ENCODE peak calls at places on chromosomes 16 and 17, in seven cellular contexts. One of them, this sample, is unnamed.

GRCh38 chr16:14371778-14372431 is 258.2 kb downstream of the PARN start:
- DNase-seq in activated B cell treated with CpG ODN at 0.5 μM for 24 hours: no peak
- DNase-seq in lower leg skin: no peak
- DNase-seq in tibial nerve: no peak
- DNase-seq in HFF-Myc: no peak
- DNase-seq in mucosa of descending colon: no peak
- DNase-seq in heart left ventricle: no peak
- DNase-seq in this sample: no peak

GRCh38 chr16:5366126-5366525 is 268.5 kb upstream of the EEF2KMT start:
- DNase-seq in activated B cell treated with CpG ODN at 0.5 μM for 24 hours: no peak
- DNase-seq in lower leg skin: no peak
- DNase-seq in tibial nerve: no peak
- DNase-seq in HFF-Myc: no peak
- DNase-seq in mucosa of descending colon: no peak
- DNase-seq in heart left ventricle: no peak
- DNase-seq in this sample: no peak

GRCh38 chr16:89890886-89891657 is 17.7 kb downstream of the TCF25 start:
- DNase-seq in activated B cell treated with CpG ODN at 0.5 μM for 24 hours: no peak
- DNase-seq in lower leg skin: no peak
- DNase-seq in tibial nerve: no peak
- DNase-seq in HFF-Myc: no peak
- DNase-seq in mucosa of descending colon: no peak
- DNase-seq in heart left ventricle: peak
- DNase-seq in this sample: no peak

GRCh38 chr17:40418428-40418706 is 671 bp upstream of the TOP2A start:
- DNase-seq in activated B cell treated with CpG ODN at 0.5 μM for 24 hours: no peak
- DNase-seq in lower leg skin: no peak
- DNase-seq in tibial nerve: no peak
- DNase-seq in HFF-Myc: no peak
- DNase-seq in mucosa of descending colon: peak
- DNase-seq in heart left ventricle: peak
- DNase-seq in this sample: no peak

GRCh38 chr16:919658-920631 is 50.8 kb downstream of the LMF1 start:
- DNase-seq in activated B cell treated with CpG ODN at 0.5 μM for 24 hours: no peak
- DNase-seq in lower leg skin: no peak
- DNase-seq in tibial nerve: no peak
- DNase-seq in HFF-Myc: no peak
- DNase-seq in mucosa of descending colon: no peak
- DNase-seq in heart left ventricle: peak
- DNase-seq in this sample: no peak

GRCh38 chr16:47888142-47888541 is 267.7 kb downstream of the ABCC12 start:
- DNase-seq in activated B cell treated with CpG ODN at 0.5 μM for 24 hours: no peak
- DNase-seq in lower leg skin: no peak
- DNase-seq in tibial nerve: no peak
- DNase-seq in HFF-Myc: peak
- DNase-seq in mucosa of descending colon: no peak
- DNase-seq in heart left ventricle: no peak
- DNase-seq in this sample: no peak

GRCh38 chr17:40564883-40565744 is at the start of gene CCR7:
- DNase-seq in activated B cell treated with CpG ODN at 0.5 μM for 24 hours: peak
- DNase-seq in lower leg skin: peak
- DNase-seq in tibial nerve: no peak
- DNase-seq in HFF-Myc: no peak
- DNase-seq in mucosa of descending colon: no peak
- DNase-seq in heart left ventricle: no peak
- DNase-seq in this sample: peak

GRCh38 chr16:87216824-87217205 is 100.4 kb downstream of the C16orf95 start:
- DNase-seq in activated B cell treated with CpG ODN at 0.5 μM for 24 hours: no peak
- DNase-seq in lower leg skin: peak
- DNase-seq in tibial nerve: peak
- DNase-seq in HFF-Myc: no peak
- DNase-seq in mucosa of descending colon: no peak
- DNase-seq in heart left ventricle: no peak
- DNase-seq in this sample: no peak

GRCh38 chr16:49652441-49653175 is 203.3 kb downstream of the ZNF423 start:
- DNase-seq in activated B cell treated with CpG ODN at 0.5 μM for 24 hours: no peak
- DNase-seq in lower leg skin: no peak
- DNase-seq in tibial nerve: peak
- DNase-seq in HFF-Myc: no peak
- DNase-seq in mucosa of descending colon: no peak
- DNase-seq in heart left ventricle: peak
- DNase-seq in this sample: no peak
- TF ChIP-seq CTCF in activated B cell treated with CpG ODN at 0.5 μM for 24 hours: no peak
- TF ChIP-seq CTCF in lower leg skin: no peak
- TF ChIP-seq CTCF in tibial nerve: no peak
- TF ChIP-seq CTCF in HFF-Myc: no peak
- TF ChIP-seq CTCF in mucosa of descending colon: no peak
- TF ChIP-seq CTCF in heart left ventricle: no peak
- TF ChIP-seq CTCF in this sample: no peak

GRCh38 chr17:66654764-66655163 is 180.2 kb upstream of the CACNG5 start:
- DNase-seq in activated B cell treated with CpG ODN at 0.5 μM for 24 hours: no peak
- DNase-seq in lower leg skin: no peak
- DNase-seq in tibial nerve: no peak
- DNase-seq in HFF-Myc: no peak
- DNase-seq in mucosa of descending colon: no peak
- DNase-seq in heart left ventricle: no peak
- DNase-seq in this sample: no peak

GRCh38 chr17:66655461-66655860 is 179.5 kb upstream of the CACNG5 start:
- DNase-seq in activated B cell treated with CpG ODN at 0.5 μM for 24 hours: no peak
- DNase-seq in lower leg skin: no peak
- DNase-seq in tibial nerve: no peak
- DNase-seq in HFF-Myc: no peak
- DNase-seq in mucosa of descending colon: no peak
- DNase-seq in heart left ventricle: no peak
- DNase-seq in this sample: no peak

GRCh38 chr17:66655861-66656260 is 179.1 kb upstream of the CACNG5 start:
- DNase-seq in activated B cell treated with CpG ODN at 0.5 μM for 24 hours: no peak
- DNase-seq in lower leg skin: no peak
- DNase-seq in tibial nerve: no peak
- DNase-seq in HFF-Myc: no peak
- DNase-seq in mucosa of descending colon: no peak
- DNase-seq in heart left ventricle: no peak
- DNase-seq in this sample: no peak

GRCh38 chr17:66652840-66653507 is 181.9 kb upstream of the CACNG5 start:
- DNase-seq in activated B cell treated with CpG ODN at 0.5 μM for 24 hours: no peak
- DNase-seq in lower leg skin: no peak
- DNase-seq in tibial nerve: no peak
- DNase-seq in HFF-Myc: no peak
- DNase-seq in mucosa of descending colon: no peak
- DNase-seq in heart left ventricle: no peak
- DNase-seq in this sample: no peak

GRCh38 chr17:66654341-66654740 is 180.6 kb upstream of the CACNG5 start:
- DNase-seq in activated B cell treated with CpG ODN at 0.5 μM for 24 hours: no peak
- DNase-seq in lower leg skin: no peak
- DNase-seq in tibial nerve: no peak
- DNase-seq in HFF-Myc: no peak
- DNase-seq in mucosa of descending colon: no peak
- DNase-seq in heart left ventricle: no peak
- DNase-seq in this sample: no peak
- TF ChIP-seq CTCF in activated B cell treated with CpG ODN at 0.5 μM for 24 hours: no peak
- TF ChIP-seq CTCF in lower leg skin: no peak
- TF ChIP-seq CTCF in tibial nerve: no peak
- TF ChIP-seq CTCF in HFF-Myc: no peak
- TF ChIP-seq CTCF in mucosa of descending colon: no peak
- TF ChIP-seq CTCF in heart left ventricle: no peak
- TF ChIP-seq CTCF in this sample: no peak

GRCh38 chr16:72195609-72196008 is 23.7 kb upstream of the PMFBP1 start:
- DNase-seq in activated B cell treated with CpG ODN at 0.5 μM for 24 hours: no peak
- DNase-seq in lower leg skin: no peak
- DNase-seq in tibial nerve: no peak
- DNase-seq in HFF-Myc: no peak
- DNase-seq in mucosa of descending colon: no peak
- DNase-seq in heart left ventricle: no peak
- DNase-seq in this sample: no peak
- TF ChIP-seq CTCF in activated B cell treated with CpG ODN at 0.5 μM for 24 hours: no peak
- TF ChIP-seq CTCF in lower leg skin: no peak
- TF ChIP-seq CTCF in tibial nerve: no peak
- TF ChIP-seq CTCF in HFF-Myc: peak
- TF ChIP-seq CTCF in mucosa of descending colon: no peak
- TF ChIP-seq CTCF in heart left ventricle: no peak
- TF ChIP-seq CTCF in this sample: no peak

GRCh38 chr16:29850998-29851397 is 12.0 kb downstream of the CDIPT start:
- DNase-seq in activated B cell treated with CpG ODN at 0.5 μM for 24 hours: no peak
- DNase-seq in lower leg skin: no peak
- DNase-seq in tibial nerve: no peak
- DNase-seq in HFF-Myc: no peak
- DNase-seq in mucosa of descending colon: no peak
- DNase-seq in heart left ventricle: no peak
- DNase-seq in this sample: no peak
- TF ChIP-seq CTCF in activated B cell treated with CpG ODN at 0.5 μM for 24 hours: no peak
- TF ChIP-seq CTCF in lower leg skin: no peak
- TF ChIP-seq CTCF in tibial nerve: no peak
- TF ChIP-seq CTCF in HFF-Myc: no peak
- TF ChIP-seq CTCF in mucosa of descending colon: no peak
- TF ChIP-seq CTCF in heart left ventricle: no peak
- TF ChIP-seq CTCF in this sample: no peak

GRCh38 chr17:48022906-48023305 is 14.7 kb downstream of the COPZ2 start:
- DNase-seq in activated B cell treated with CpG ODN at 0.5 μM for 24 hours: no peak
- DNase-seq in lower leg skin: no peak
- DNase-seq in tibial nerve: no peak
- DNase-seq in HFF-Myc: no peak
- DNase-seq in mucosa of descending colon: no peak
- DNase-seq in heart left ventricle: no peak
- DNase-seq in this sample: no peak

GRCh38 chr17:48021964-48022363 is 15.6 kb downstream of the COPZ2 start:
- DNase-seq in activated B cell treated with CpG ODN at 0.5 μM for 24 hours: no peak
- DNase-seq in lower leg skin: no peak
- DNase-seq in tibial nerve: no peak
- DNase-seq in HFF-Myc: no peak
- DNase-seq in mucosa of descending colon: no peak
- DNase-seq in heart left ventricle: no peak
- DNase-seq in this sample: no peak

GRCh38 chr17:48024149-48025039 is 13.2 kb downstream of the COPZ2 start:
- DNase-seq in activated B cell treated with CpG ODN at 0.5 μM for 24 hours: peak
- DNase-seq in lower leg skin: peak
- DNase-seq in tibial nerve: no peak
- DNase-seq in HFF-Myc: no peak
- DNase-seq in mucosa of descending colon: peak
- DNase-seq in heart left ventricle: peak
- DNase-seq in this sample: no peak

GRCh38 chr17:48025040-48025903 is 12.3 kb downstream of the COPZ2 start:
- DNase-seq in activated B cell treated with CpG ODN at 0.5 μM for 24 hours: peak
- DNase-seq in lower leg skin: peak
- DNase-seq in tibial nerve: peak
- DNase-seq in HFF-Myc: peak
- DNase-seq in mucosa of descending colon: peak
- DNase-seq in heart left ventricle: peak
- DNase-seq in this sample: peak

DNA sequence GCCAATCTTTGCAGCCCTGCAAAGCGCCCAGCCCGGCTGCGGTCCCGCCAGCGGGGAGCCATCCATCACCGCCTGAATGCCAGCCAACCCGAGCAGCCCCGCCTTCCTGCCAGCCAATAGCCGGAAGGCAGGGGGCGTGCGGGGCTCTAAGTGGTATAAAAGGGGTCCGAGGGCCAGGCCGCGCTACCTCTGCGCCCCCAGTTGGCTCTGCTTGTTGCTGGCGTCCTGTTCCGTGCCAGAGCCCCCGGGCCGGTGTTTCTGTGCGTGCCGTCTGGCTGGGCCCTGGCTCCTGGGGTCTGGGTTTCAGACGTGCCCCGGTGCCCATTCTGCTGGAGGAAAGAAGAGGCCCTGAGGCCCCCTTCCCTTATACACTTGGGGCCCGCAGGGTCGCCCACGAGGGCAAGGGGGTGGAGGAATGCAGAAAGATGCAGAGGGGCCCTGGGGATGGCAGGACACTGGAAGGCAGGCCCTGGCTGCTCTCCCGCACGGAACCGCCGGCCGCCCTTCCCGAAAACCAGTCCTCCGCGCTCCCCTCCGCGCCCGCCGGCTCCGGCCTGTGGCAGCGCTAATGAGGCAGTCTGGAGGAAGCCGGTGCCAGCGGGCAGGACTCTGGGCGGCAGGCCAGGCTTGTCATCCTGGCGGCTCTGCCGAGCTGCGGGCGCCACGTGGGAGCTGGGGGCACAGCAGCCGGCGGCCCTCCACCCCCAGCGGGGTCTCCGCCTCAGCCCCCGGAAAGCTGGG is 14.0 kb downstream of the COPZ2 start:
- DNase-seq in activated B cell treated with CpG ODN at 0.5 μM for 24 hours: peak
- DNase-seq in lower leg skin: peak
- DNase-seq in tibial nerve: peak
- DNase-seq in HFF-Myc: no peak
- DNase-seq in mucosa of descending colon: peak
- DNase-seq in heart left ventricle: peak
- DNase-seq in this sample: no peak
- TF ChIP-seq CTCF in activated B cell treated with CpG ODN at 0.5 μM for 24 hours: no peak
- TF ChIP-seq CTCF in lower leg skin: no peak
- TF ChIP-seq CTCF in tibial nerve: peak
- TF ChIP-seq CTCF in HFF-Myc: no peak
- TF ChIP-seq CTCF in mucosa of descending colon: peak
- TF ChIP-seq CTCF in heart left ventricle: peak
- TF ChIP-seq CTCF in this sample: peak